ENCODE peak calls at places on chromosome X, in ten cellular contexts. One of them, this sample, is unnamed.

GRCh38 chrX:40952855-40953254 is 132.4 kb upstream of the USP9X start:
- DNase-seq in GF-D8: no peak
- DNase-seq in GM23338: no peak
- DNase-seq in activated CD4-positive, alpha-beta T cell treated with anti-CD3 and anti-CD28 coated beads for 36 hours: peak; percentile 22
- DNase-seq in HS-5: no peak
- DNase-seq in NCI-H774: no peak
- DNase-seq in SW480: no peak
- DNase-seq in activated B cell treated with CpG ODN at 0.5 μM for 24 hours: no peak
- DNase-seq in retina: no peak
- DNase-seq in GDM1: peak; percentile 18
- DNase-seq in this sample: no peak

GRCh38 chrX:9071031-9071650 is 37.2 kb upstream of the FAM9B start:
- DNase-seq in GF-D8: no peak
- DNase-seq in GM23338: no peak
- DNase-seq in activated CD4-positive, alpha-beta T cell treated with anti-CD3 and anti-CD28 coated beads for 36 hours: no peak
- DNase-seq in HS-5: peak; percentile 11
- DNase-seq in NCI-H774: no peak
- DNase-seq in SW480: peak; percentile 87
- DNase-seq in activated B cell treated with CpG ODN at 0.5 μM for 24 hours: no peak
- DNase-seq in retina: no peak
- DNase-seq in GDM1: no peak
- DNase-seq in this sample: no peak

GRCh38 chrX:21926527-21927278 is 13.8 kb upstream of the SMS start:
- DNase-seq in GF-D8: no peak
- DNase-seq in GM23338: peak; percentile 51
- DNase-seq in activated CD4-positive, alpha-beta T cell treated with anti-CD3 and anti-CD28 coated beads for 36 hours: no peak
- DNase-seq in HS-5: peak; percentile 91
- DNase-seq in NCI-H774: no peak
- DNase-seq in SW480: peak; percentile 77
- DNase-seq in activated B cell treated with CpG ODN at 0.5 μM for 24 hours: no peak
- DNase-seq in retina: no peak
- DNase-seq in GDM1: no peak
- DNase-seq in this sample: no peak

GRCh38 chrX:150635952-150636351 is 57.2 kb upstream of the MTMR1 start:
- DNase-seq in GF-D8: no peak
- DNase-seq in GM23338: no peak
- DNase-seq in activated CD4-positive, alpha-beta T cell treated with anti-CD3 and anti-CD28 coated beads for 36 hours: no peak
- DNase-seq in HS-5: peak; percentile 50
- DNase-seq in NCI-H774: no peak
- DNase-seq in SW480: peak; percentile 27
- DNase-seq in activated B cell treated with CpG ODN at 0.5 μM for 24 hours: no peak
- DNase-seq in retina: no peak
- DNase-seq in GDM1: no peak
- DNase-seq in this sample: no peak

GRCh38 chrX:63404332-63404731 is 53.2 kb upstream of the SPIN4 start:
- DNase-seq in GF-D8: no peak
- DNase-seq in GM23338: no peak
- DNase-seq in activated CD4-positive, alpha-beta T cell treated with anti-CD3 and anti-CD28 coated beads for 36 hours: no peak
- DNase-seq in HS-5: no peak
- DNase-seq in NCI-H774: no peak
- DNase-seq in SW480: no peak
- DNase-seq in activated B cell treated with CpG ODN at 0.5 μM for 24 hours: no peak
- DNase-seq in retina: no peak
- DNase-seq in GDM1: no peak
- DNase-seq in this sample: no peak

GRCh38 chrX:1398431-1399340 is 6.8 kb upstream of the SLC25A6 start:
- DNase-seq in GF-D8: no peak
- DNase-seq in GM23338: no peak
- DNase-seq in activated CD4-positive, alpha-beta T cell treated with anti-CD3 and anti-CD28 coated beads for 36 hours: no peak
- DNase-seq in HS-5: no peak
- DNase-seq in NCI-H774: no peak
- DNase-seq in SW480: no peak
- DNase-seq in activated B cell treated with CpG ODN at 0.5 μM for 24 hours: no peak
- DNase-seq in retina: no peak
- DNase-seq in GDM1: no peak
- DNase-seq in this sample: no peak

GRCh38 chrX:106005684-106006083 is 32.8 kb downstream of the SERPINA7 start:
- DNase-seq in GF-D8: no peak
- DNase-seq in GM23338: no peak
- DNase-seq in activated CD4-positive, alpha-beta T cell treated with anti-CD3 and anti-CD28 coated beads for 36 hours: no peak
- DNase-seq in HS-5: no peak
- DNase-seq in NCI-H774: no peak
- DNase-seq in SW480: no peak
- DNase-seq in activated B cell treated with CpG ODN at 0.5 μM for 24 hours: no peak
- DNase-seq in retina: no peak
- DNase-seq in GDM1: no peak
- DNase-seq in this sample: no peak

GRCh38 chrX:39162322-39162721 is 361.1 kb downstream of the MID1IP1 start:
- DNase-seq in GF-D8: no peak
- DNase-seq in GM23338: peak; percentile 44
- DNase-seq in activated CD4-positive, alpha-beta T cell treated with anti-CD3 and anti-CD28 coated beads for 36 hours: peak; percentile 73
- DNase-seq in HS-5: no peak
- DNase-seq in NCI-H774: no peak
- DNase-seq in SW480: no peak
- DNase-seq in activated B cell treated with CpG ODN at 0.5 μM for 24 hours: no peak
- DNase-seq in retina: peak; percentile 63
- DNase-seq in GDM1: no peak
- DNase-seq in this sample: no peak

GRCh38 chrX:119870626-119871131 is 854 bp downstream of the RNF113A start:
- DNase-seq in GF-D8: no peak
- DNase-seq in GM23338: peak; percentile 27
- DNase-seq in activated CD4-positive, alpha-beta T cell treated with anti-CD3 and anti-CD28 coated beads for 36 hours: peak; percentile 54
- DNase-seq in HS-5: no peak
- DNase-seq in NCI-H774: no peak
- DNase-seq in SW480: peak; percentile 35
- DNase-seq in activated B cell treated with CpG ODN at 0.5 μM for 24 hours: peak; percentile 14
- DNase-seq in retina: peak; percentile 64
- DNase-seq in GDM1: no peak
- DNase-seq in this sample: peak; percentile 35

GRCh38 chrX:51855698-51856097 is 37.7 kb upstream of the MAGED1 start:
- DNase-seq in GF-D8: no peak
- DNase-seq in GM23338: no peak
- DNase-seq in activated CD4-positive, alpha-beta T cell treated with anti-CD3 and anti-CD28 coated beads for 36 hours: no peak
- DNase-seq in HS-5: no peak
- DNase-seq in NCI-H774: no peak
- DNase-seq in SW480: no peak
- DNase-seq in activated B cell treated with CpG ODN at 0.5 μM for 24 hours: no peak
- DNase-seq in retina: no peak
- DNase-seq in GDM1: no peak
- DNase-seq in this sample: no peak

GRCh38 chrX:107683124-107683895 is 55.0 kb downstream of the PRPS1 start:
- DNase-seq in GF-D8: no peak
- DNase-seq in GM23338: no peak
- DNase-seq in activated CD4-positive, alpha-beta T cell treated with anti-CD3 and anti-CD28 coated beads for 36 hours: no peak
- DNase-seq in HS-5: no peak
- DNase-seq in NCI-H774: no peak
- DNase-seq in SW480: no peak
- DNase-seq in activated B cell treated with CpG ODN at 0.5 μM for 24 hours: no peak
- DNase-seq in retina: no peak
- DNase-seq in GDM1: no peak
- DNase-seq in this sample: no peak

GRCh38 chrX:8820910-8821527 is 19.8 kb upstream of the FAM9A start:
- DNase-seq in GF-D8: no peak
- DNase-seq in GM23338: peak; percentile 79
- DNase-seq in activated CD4-positive, alpha-beta T cell treated with anti-CD3 and anti-CD28 coated beads for 36 hours: peak; percentile 16
- DNase-seq in HS-5: no peak
- DNase-seq in NCI-H774: peak; percentile 9
- DNase-seq in SW480: peak; percentile 14
- DNase-seq in activated B cell treated with CpG ODN at 0.5 μM for 24 hours: no peak
- DNase-seq in retina: no peak
- DNase-seq in GDM1: no peak
- DNase-seq in this sample: no peak

GRCh38 chrX:45714864-45715263 is 514.2 kb upstream of the DIPK2B start:
- DNase-seq in GF-D8: peak; percentile 31
- DNase-seq in GM23338: no peak
- DNase-seq in activated CD4-positive, alpha-beta T cell treated with anti-CD3 and anti-CD28 coated beads for 36 hours: peak; percentile 54
- DNase-seq in HS-5: peak; percentile 63
- DNase-seq in NCI-H774: no peak
- DNase-seq in SW480: no peak
- DNase-seq in activated B cell treated with CpG ODN at 0.5 μM for 24 hours: no peak
- DNase-seq in retina: no peak
- DNase-seq in GDM1: no peak
- DNase-seq in this sample: no peak

GRCh38 chrX:73728518-73729023 is 165.6 kb downstream of the CHIC1 start:
- DNase-seq in GF-D8: no peak
- DNase-seq in GM23338: no peak
- DNase-seq in activated CD4-positive, alpha-beta T cell treated with anti-CD3 and anti-CD28 coated beads for 36 hours: no peak
- DNase-seq in HS-5: no peak
- DNase-seq in NCI-H774: peak; percentile 0
- DNase-seq in SW480: no peak
- DNase-seq in activated B cell treated with CpG ODN at 0.5 μM for 24 hours: no peak
- DNase-seq in retina: peak; percentile 1
- DNase-seq in GDM1: no peak
- DNase-seq in this sample: no peak

GRCh38 chrX:7385131-7385530 is 237.2 kb upstream of the PUDP start:
- DNase-seq in GF-D8: no peak
- DNase-seq in GM23338: no peak
- DNase-seq in activated CD4-positive, alpha-beta T cell treated with anti-CD3 and anti-CD28 coated beads for 36 hours: no peak
- DNase-seq in HS-5: no peak
- DNase-seq in NCI-H774: no peak
- DNase-seq in SW480: no peak
- DNase-seq in activated B cell treated with CpG ODN at 0.5 μM for 24 hours: no peak
- DNase-seq in retina: no peak
- DNase-seq in GDM1: no peak
- DNase-seq in this sample: no peak

GRCh38 chrX:153828723-153829548 is 1.4 kb downstream of the PDZD4 start:
- DNase-seq in GF-D8: no peak
- DNase-seq in GM23338: peak; percentile 74
- DNase-seq in activated CD4-positive, alpha-beta T cell treated with anti-CD3 and anti-CD28 coated beads for 36 hours: no peak
- DNase-seq in HS-5: no peak
- DNase-seq in NCI-H774: no peak
- DNase-seq in SW480: peak; percentile 25
- DNase-seq in activated B cell treated with CpG ODN at 0.5 μM for 24 hours: no peak
- DNase-seq in retina: peak; percentile 34
- DNase-seq in GDM1: no peak
- DNase-seq in this sample: no peak

GRCh38 chrX:137916090-137916746 is 350.3 kb downstream of the ZIC3 start:
- DNase-seq in GF-D8: no peak
- DNase-seq in GM23338: peak; percentile 1
- DNase-seq in activated CD4-positive, alpha-beta T cell treated with anti-CD3 and anti-CD28 coated beads for 36 hours: no peak
- DNase-seq in HS-5: no peak
- DNase-seq in NCI-H774: no peak
- DNase-seq in SW480: no peak
- DNase-seq in activated B cell treated with CpG ODN at 0.5 μM for 24 hours: no peak
- DNase-seq in retina: no peak
- DNase-seq in GDM1: no peak
- DNase-seq in this sample: peak; percentile 95

GRCh38 chrX:85379174-85379907 is at the start of gene POF1B:
- DNase-seq in GF-D8: no peak
- DNase-seq in GM23338: peak; percentile 1
- DNase-seq in activated CD4-positive, alpha-beta T cell treated with anti-CD3 and anti-CD28 coated beads for 36 hours: no peak
- DNase-seq in HS-5: no peak
- DNase-seq in NCI-H774: peak; percentile 61
- DNase-seq in SW480: peak; percentile 71
- DNase-seq in activated B cell treated with CpG ODN at 0.5 μM for 24 hours: no peak
- DNase-seq in retina: no peak
- DNase-seq in GDM1: no peak
- DNase-seq in this sample: peak; percentile 68

GRCh38 chrX:151982217-151982616 is 7.7 kb upstream of the GABRE start:
- DNase-seq in GF-D8: no peak
- DNase-seq in GM23338: no peak
- DNase-seq in activated CD4-positive, alpha-beta T cell treated with anti-CD3 and anti-CD28 coated beads for 36 hours: no peak
- DNase-seq in HS-5: no peak
- DNase-seq in NCI-H774: no peak
- DNase-seq in SW480: peak; percentile 83
- DNase-seq in activated B cell treated with CpG ODN at 0.5 μM for 24 hours: no peak
- DNase-seq in retina: no peak
- DNase-seq in GDM1: no peak
- DNase-seq in this sample: no peak

GRCh38 chrX:23954396-23954795 is 46.6 kb downstream of the CXorf58 start:
- DNase-seq in GF-D8: no peak
- DNase-seq in GM23338: peak; percentile 1
- DNase-seq in activated CD4-positive, alpha-beta T cell treated with anti-CD3 and anti-CD28 coated beads for 36 hours: no peak
- DNase-seq in HS-5: no peak
- DNase-seq in NCI-H774: no peak
- DNase-seq in SW480: peak; percentile 25
- DNase-seq in activated B cell treated with CpG ODN at 0.5 μM for 24 hours: no peak
- DNase-seq in retina: no peak
- DNase-seq in GDM1: no peak
- DNase-seq in this sample: no peak

GRCh38 chrX:48083212-48083611 is 11.8 kb upstream of the ZNF630 start:
- DNase-seq in GF-D8: no peak
- DNase-seq in GM23338: peak; percentile 60
- DNase-seq in activated CD4-positive, alpha-beta T cell treated with anti-CD3 and anti-CD28 coated beads for 36 hours: peak; percentile 60
- DNase-seq in HS-5: no peak
- DNase-seq in NCI-H774: no peak
- DNase-seq in SW480: peak; percentile 57
- DNase-seq in activated B cell treated with CpG ODN at 0.5 μM for 24 hours: no peak
- DNase-seq in retina: peak; percentile 56
- DNase-seq in GDM1: peak; percentile 33
- DNase-seq in this sample: no peak

GRCh38 chrX:133698298-133698697 is 283.0 kb upstream of the GPC4 start:
- DNase-seq in GF-D8: no peak
- DNase-seq in GM23338: peak; percentile 29
- DNase-seq in activated CD4-positive, alpha-beta T cell treated with anti-CD3 and anti-CD28 coated beads for 36 hours: no peak
- DNase-seq in HS-5: no peak
- DNase-seq in NCI-H774: no peak
- DNase-seq in SW480: peak; percentile 15
- DNase-seq in activated B cell treated with CpG ODN at 0.5 μM for 24 hours: no peak
- DNase-seq in retina: no peak
- DNase-seq in GDM1: no peak
- DNase-seq in this sample: no peak

GRCh38 chrX:70446380-70447350 is 2.0 kb downstream of the DLG3 start:
- DNase-seq in GF-D8: no peak
- DNase-seq in GM23338: no peak
- DNase-seq in activated CD4-positive, alpha-beta T cell treated with anti-CD3 and anti-CD28 coated beads for 36 hours: no peak
- DNase-seq in HS-5: no peak
- DNase-seq in NCI-H774: no peak
- DNase-seq in SW480: no peak
- DNase-seq in activated B cell treated with CpG ODN at 0.5 μM for 24 hours: no peak
- DNase-seq in retina: no peak
- DNase-seq in GDM1: no peak
- DNase-seq in this sample: no peak

GRCh38 chrX:2701600-2701999 is 10.5 kb downstream of the CD99 start:
- DNase-seq in GF-D8: no peak
- DNase-seq in GM23338: no peak
- DNase-seq in activated CD4-positive, alpha-beta T cell treated with anti-CD3 and anti-CD28 coated beads for 36 hours: no peak
- DNase-seq in HS-5: no peak
- DNase-seq in NCI-H774: no peak
- DNase-seq in SW480: no peak
- DNase-seq in activated B cell treated with CpG ODN at 0.5 μM for 24 hours: no peak
- DNase-seq in retina: no peak
- DNase-seq in GDM1: no peak
- DNase-seq in this sample: no peak

GRCh38 chrX:44898411-44899221 is 25.6 kb downstream of the KDM6A start:
- DNase-seq in GF-D8: no peak
- DNase-seq in GM23338: no peak
- DNase-seq in activated CD4-positive, alpha-beta T cell treated with anti-CD3 and anti-CD28 coated beads for 36 hours: peak; percentile 16
- DNase-seq in HS-5: no peak
- DNase-seq in NCI-H774: peak; percentile 13
- DNase-seq in SW480: peak; percentile 44
- DNase-seq in activated B cell treated with CpG ODN at 0.5 μM for 24 hours: no peak
- DNase-seq in retina: no peak
- DNase-seq in GDM1: no peak
- DNase-seq in this sample: peak; percentile 54

GRCh38 chrX:13669246-13669689 is 16.3 kb downstream of the TCEANC start:
- DNase-seq in GF-D8: peak; percentile 31
- DNase-seq in GM23338: no peak
- DNase-seq in activated CD4-positive, alpha-beta T cell treated with anti-CD3 and anti-CD28 coated beads for 36 hours: peak; percentile 76
- DNase-seq in HS-5: peak; percentile 63
- DNase-seq in NCI-H774: peak; percentile 14
- DNase-seq in SW480: peak; percentile 80
- DNase-seq in activated B cell treated with CpG ODN at 0.5 μM for 24 hours: no peak
- DNase-seq in retina: no peak
- DNase-seq in GDM1: no peak
- DNase-seq in this sample: no peak

GRCh38 chrX:21740329-21741274 is 17.3 kb downstream of the SMPX start:
- DNase-seq in GF-D8: no peak
- DNase-seq in GM23338: no peak
- DNase-seq in activated CD4-positive, alpha-beta T cell treated with anti-CD3 and anti-CD28 coated beads for 36 hours: no peak
- DNase-seq in HS-5: no peak
- DNase-seq in NCI-H774: no peak
- DNase-seq in SW480: no peak
- DNase-seq in activated B cell treated with CpG ODN at 0.5 μM for 24 hours: no peak
- DNase-seq in retina: no peak
- DNase-seq in GDM1: no peak
- DNase-seq in this sample: peak; percentile 74

This sample was measured in NCI-H146.